ENCODE peak calls at places on chromosome 1, in five cellular contexts. One of them, this sample, is unnamed.

GRCh38 chr1:223741861-223742260 is 29.5 kb downstream of the CAPN2 start:
- DNase-seq in body of pancreas: no peak
- DNase-seq in kidney epithelial cell: no peak
- DNase-seq in mucosa of descending colon: no peak
- DNase-seq in IMR-90: peak; percentile 77
- DNase-seq in this sample: no peak

GRCh38 chr1:222168621-222169020 is 379.3 kb downstream of the HHIPL2 start:
- DNase-seq in body of pancreas: no peak
- DNase-seq in kidney epithelial cell: no peak
- DNase-seq in mucosa of descending colon: no peak
- DNase-seq in IMR-90: no peak
- DNase-seq in this sample: no peak

GRCh38 chr1:116581323-116581885 is 10.6 kb upstream of the CD58 start:
- DNase-seq in body of pancreas: no peak
- DNase-seq in kidney epithelial cell: no peak
- DNase-seq in mucosa of descending colon: no peak
- DNase-seq in IMR-90: no peak
- DNase-seq in this sample: no peak

GRCh38 chr1:232969791-232970190 is 19.4 kb downstream of the NTPCR start:
- DNase-seq in body of pancreas: no peak
- DNase-seq in kidney epithelial cell: no peak
- DNase-seq in mucosa of descending colon: no peak
- DNase-seq in IMR-90: no peak
- DNase-seq in this sample: no peak

GRCh38 chr1:110554871-110555801 is 36.2 kb upstream of the KCNA10 start:
- DNase-seq in body of pancreas: peak; percentile 57
- DNase-seq in kidney epithelial cell: no peak
- DNase-seq in mucosa of descending colon: no peak
- DNase-seq in IMR-90: peak; percentile 1
- DNase-seq in this sample: no peak

GRCh38 chr1:206557636-206558473 is 50.5 kb downstream of the RASSF5 start:
- DNase-seq in body of pancreas: peak; percentile 42
- DNase-seq in kidney epithelial cell: no peak
- DNase-seq in mucosa of descending colon: no peak
- DNase-seq in IMR-90: no peak
- DNase-seq in this sample: no peak

GRCh38 chr1:8671313-8671917 is 146.0 kb downstream of the RERE start:
- DNase-seq in body of pancreas: peak; percentile 69
- DNase-seq in kidney epithelial cell: no peak
- DNase-seq in mucosa of descending colon: no peak
- DNase-seq in IMR-90: peak; percentile 84
- DNase-seq in this sample: no peak

GRCh38 chr1:234582626-234583354 is 27.2 kb downstream of the IRF2BP2 start:
- DNase-seq in body of pancreas: no peak
- DNase-seq in kidney epithelial cell: no peak
- DNase-seq in mucosa of descending colon: no peak
- DNase-seq in IMR-90: peak; percentile 44
- DNase-seq in this sample: no peak

GRCh38 chr1:2091611-2092604 is 41.7 kb downstream of the PRKCZ start:
- DNase-seq in body of pancreas: peak; percentile 35
- DNase-seq in kidney epithelial cell: no peak
- DNase-seq in mucosa of descending colon: peak; percentile 84
- DNase-seq in IMR-90: no peak
- DNase-seq in this sample: no peak

GRCh38 chr1:76402128-76402527 is 327.6 kb downstream of the ST6GALNAC3 start:
- DNase-seq in body of pancreas: no peak
- DNase-seq in kidney epithelial cell: no peak
- DNase-seq in mucosa of descending colon: no peak
- DNase-seq in IMR-90: no peak
- DNase-seq in this sample: no peak

GRCh38 chr1:19396280-19396679 is 84.2 kb downstream of the SLC66A1 start:
- DNase-seq in body of pancreas: no peak
- DNase-seq in kidney epithelial cell: no peak
- DNase-seq in mucosa of descending colon: no peak
- DNase-seq in IMR-90: no peak
- DNase-seq in this sample: no peak

GRCh38 chr1:19395678-19396192 is 83.6 kb downstream of the SLC66A1 start:
- DNase-seq in body of pancreas: no peak
- DNase-seq in kidney epithelial cell: no peak
- DNase-seq in mucosa of descending colon: no peak
- DNase-seq in IMR-90: peak; percentile 83
- DNase-seq in this sample: no peak

GRCh38 chr1:19397217-19397945 is 85.3 kb downstream of the SLC66A1 start:
- DNase-seq in body of pancreas: no peak
- DNase-seq in kidney epithelial cell: no peak
- DNase-seq in mucosa of descending colon: no peak
- DNase-seq in IMR-90: no peak
- DNase-seq in this sample: no peak

GRCh38 chr1:19400189-19400588 is 85.2 kb downstream of the CAPZB start:
- DNase-seq in body of pancreas: no peak
- DNase-seq in kidney epithelial cell: no peak
- DNase-seq in mucosa of descending colon: no peak
- DNase-seq in IMR-90: no peak
- DNase-seq in this sample: no peak

DNA sequence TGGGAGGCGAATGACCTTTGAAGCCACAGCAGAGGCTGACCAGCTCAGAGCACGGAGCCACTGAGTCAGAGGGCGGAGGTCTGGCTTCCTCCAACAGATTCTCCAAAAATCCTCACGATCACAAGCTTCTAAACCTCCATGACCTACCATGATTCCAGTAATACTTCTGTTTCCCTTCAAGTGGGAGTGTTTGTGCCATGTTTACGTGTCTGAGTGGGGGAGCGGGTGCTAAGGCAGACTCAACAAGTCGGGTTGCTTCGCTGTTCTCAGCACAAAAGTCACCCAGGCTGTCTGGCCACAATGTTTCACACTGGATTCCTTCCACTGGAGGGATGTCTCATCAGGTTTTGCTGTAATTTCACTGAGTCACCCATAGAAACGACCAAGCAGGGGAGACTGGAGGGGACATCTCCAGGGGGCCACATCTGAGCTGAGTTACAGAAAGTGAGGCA is 86.2 kb downstream of the SLC66A1 start:
- DNase-seq in body of pancreas: peak; percentile 49
- DNase-seq in kidney epithelial cell: peak; percentile 79
- DNase-seq in mucosa of descending colon: no peak
- DNase-seq in IMR-90: peak; percentile 99
- DNase-seq in this sample: no peak
- TF ChIP-seq CTCF in body of pancreas: no peak
- TF ChIP-seq CTCF in kidney epithelial cell: peak; percentile 43
- TF ChIP-seq CTCF in mucosa of descending colon: no peak
- TF ChIP-seq CTCF in IMR-90: peak; percentile 74
- TF ChIP-seq CTCF in this sample: peak; percentile 49

GRCh38 chr1:108792420-108792819 is 45.9 kb downstream of the STXBP3 start:
- DNase-seq in body of pancreas: no peak
- DNase-seq in kidney epithelial cell: no peak
- DNase-seq in mucosa of descending colon: no peak
- DNase-seq in IMR-90: no peak
- DNase-seq in this sample: no peak
- H3K4me3 ChIP-seq in body of pancreas: no peak overlapping the region
- H3K4me3 ChIP-seq in kidney epithelial cell: no peak overlapping the region
- H3K4me3 ChIP-seq in mucosa of descending colon: no peak overlapping the region
- H3K4me3 ChIP-seq in IMR-90: no peak overlapping the region
- H3K4me3 ChIP-seq in this sample: no peak overlapping the region

GRCh38 chr1:226874579-226875425 is 4.4 kb downstream of the PSEN2 start:
- DNase-seq in body of pancreas: no peak
- DNase-seq in kidney epithelial cell: no peak
- DNase-seq in mucosa of descending colon: no peak
- DNase-seq in IMR-90: no peak
- DNase-seq in this sample: no peak

GRCh38 chr1:226873771-226874578 is 3.6 kb downstream of the PSEN2 start:
- DNase-seq in body of pancreas: peak; percentile 74
- DNase-seq in kidney epithelial cell: no peak
- DNase-seq in mucosa of descending colon: no peak
- DNase-seq in IMR-90: no peak
- DNase-seq in this sample: no peak

GRCh38 chr1:226877669-226878068 is 7.3 kb downstream of the PSEN2 start:
- DNase-seq in body of pancreas: no peak
- DNase-seq in kidney epithelial cell: no peak
- DNase-seq in mucosa of descending colon: no peak
- DNase-seq in IMR-90: no peak
- DNase-seq in this sample: no peak

GRCh38 chr1:226872455-226872854 is 2.0 kb downstream of the PSEN2 start:
- DNase-seq in body of pancreas: peak; percentile 86
- DNase-seq in kidney epithelial cell: no peak
- DNase-seq in mucosa of descending colon: no peak
- DNase-seq in IMR-90: peak; percentile 71
- DNase-seq in this sample: no peak

DNA sequence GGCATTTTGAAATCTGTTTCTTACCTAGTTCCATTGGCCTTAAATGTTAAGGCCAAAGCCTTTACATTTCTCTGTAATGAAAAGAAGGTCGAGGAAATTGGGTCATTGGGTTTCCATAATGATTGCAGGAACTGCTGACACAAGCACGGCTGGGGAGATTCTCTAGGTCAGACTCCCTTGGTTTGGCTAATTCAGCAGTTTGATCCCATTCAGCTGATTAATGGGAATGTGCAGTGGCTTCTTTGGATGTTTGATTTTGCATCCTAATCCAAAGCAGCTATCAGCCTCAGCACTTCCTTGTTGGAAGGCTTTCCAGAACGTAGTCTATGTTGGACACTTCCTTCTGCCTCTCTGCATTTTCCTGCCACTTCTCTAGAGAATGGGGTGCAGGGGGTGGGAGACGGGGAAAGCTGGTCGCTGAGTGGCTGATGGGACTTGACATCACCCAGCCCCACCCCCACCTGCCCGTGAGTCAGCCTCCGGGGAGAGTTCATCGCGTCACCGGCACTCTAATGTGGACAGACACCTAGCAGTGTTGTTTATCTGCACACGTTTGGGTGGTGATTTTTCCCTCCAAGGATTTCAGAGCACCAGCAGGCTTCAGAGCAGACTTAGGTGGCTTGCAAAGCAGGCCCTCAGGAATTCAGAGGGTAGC is 5.4 kb downstream of the PSEN2 start:
- DNase-seq in body of pancreas: peak; percentile 87
- DNase-seq in kidney epithelial cell: peak; percentile 29
- DNase-seq in mucosa of descending colon: peak; percentile 79
- DNase-seq in IMR-90: peak; percentile 51
- DNase-seq in this sample: peak; percentile 19
- TF ChIP-seq CTCF in body of pancreas: no peak
- TF ChIP-seq CTCF in kidney epithelial cell: no peak
- TF ChIP-seq CTCF in mucosa of descending colon: no peak
- TF ChIP-seq CTCF in IMR-90: no peak
- TF ChIP-seq CTCF in this sample: no peak

DNA sequence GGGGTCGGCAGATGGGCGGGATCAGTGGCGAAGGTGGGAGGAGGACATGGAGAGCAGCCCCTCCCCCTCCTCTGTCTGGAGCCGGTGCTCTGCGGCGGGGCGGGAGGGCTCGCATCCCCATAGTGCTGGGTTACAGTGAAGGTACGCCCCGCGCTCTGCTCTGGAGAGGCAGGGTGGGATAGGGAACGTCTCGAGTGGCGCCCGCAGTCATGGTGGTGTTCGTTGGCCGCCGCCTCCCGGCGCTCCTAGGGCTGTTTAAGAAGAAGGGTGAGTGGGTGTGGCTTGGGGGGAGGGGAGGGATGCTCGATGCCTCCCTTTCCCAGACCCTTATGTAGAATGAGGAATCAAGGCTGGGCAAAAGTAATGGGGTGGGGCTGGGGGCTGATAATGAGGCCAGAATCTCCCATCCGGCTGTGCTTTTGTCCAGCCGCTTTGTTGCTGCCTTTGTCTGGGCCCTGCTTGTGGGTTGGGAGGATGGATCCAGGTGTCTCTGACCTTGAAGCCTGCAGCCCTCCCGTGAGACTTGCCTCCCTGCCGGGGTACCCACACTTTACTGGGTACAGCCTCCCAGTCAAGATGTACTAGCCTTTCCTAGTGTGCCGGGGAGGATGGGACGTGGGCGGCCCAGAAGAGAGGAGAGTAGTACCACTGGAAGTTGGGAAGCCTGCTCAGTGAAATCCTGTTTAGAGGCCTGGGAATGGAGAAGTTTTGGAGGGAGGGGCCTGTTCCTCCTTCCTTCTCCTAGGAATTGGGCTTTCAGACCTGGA is 51.4 kb downstream of the YARS1 start:
- DNase-seq in body of pancreas: no peak
- DNase-seq in kidney epithelial cell: no peak
- DNase-seq in mucosa of descending colon: peak; percentile 49
- DNase-seq in IMR-90: no peak
- DNase-seq in this sample: no peak
- H3K4me3 ChIP-seq in body of pancreas: no peak overlapping the region
- H3K4me3 ChIP-seq in kidney epithelial cell: no peak overlapping the region
- H3K4me3 ChIP-seq in mucosa of descending colon: no peak overlapping the region
- H3K4me3 ChIP-seq in IMR-90: no peak overlapping the region
- H3K4me3 ChIP-seq in this sample: no peak overlapping the region

GRCh38 chr1:67953301-67953700 is 97.1 kb downstream of the DIRAS3 start:
- DNase-seq in body of pancreas: peak; percentile 11
- DNase-seq in kidney epithelial cell: no peak
- DNase-seq in mucosa of descending colon: no peak
- DNase-seq in IMR-90: no peak
- DNase-seq in this sample: no peak
- TF ChIP-seq CTCF in body of pancreas: no peak
- TF ChIP-seq CTCF in kidney epithelial cell: no peak
- TF ChIP-seq CTCF in mucosa of descending colon: no peak
- TF ChIP-seq CTCF in IMR-90: no peak
- TF ChIP-seq CTCF in this sample: no peak

DNA sequence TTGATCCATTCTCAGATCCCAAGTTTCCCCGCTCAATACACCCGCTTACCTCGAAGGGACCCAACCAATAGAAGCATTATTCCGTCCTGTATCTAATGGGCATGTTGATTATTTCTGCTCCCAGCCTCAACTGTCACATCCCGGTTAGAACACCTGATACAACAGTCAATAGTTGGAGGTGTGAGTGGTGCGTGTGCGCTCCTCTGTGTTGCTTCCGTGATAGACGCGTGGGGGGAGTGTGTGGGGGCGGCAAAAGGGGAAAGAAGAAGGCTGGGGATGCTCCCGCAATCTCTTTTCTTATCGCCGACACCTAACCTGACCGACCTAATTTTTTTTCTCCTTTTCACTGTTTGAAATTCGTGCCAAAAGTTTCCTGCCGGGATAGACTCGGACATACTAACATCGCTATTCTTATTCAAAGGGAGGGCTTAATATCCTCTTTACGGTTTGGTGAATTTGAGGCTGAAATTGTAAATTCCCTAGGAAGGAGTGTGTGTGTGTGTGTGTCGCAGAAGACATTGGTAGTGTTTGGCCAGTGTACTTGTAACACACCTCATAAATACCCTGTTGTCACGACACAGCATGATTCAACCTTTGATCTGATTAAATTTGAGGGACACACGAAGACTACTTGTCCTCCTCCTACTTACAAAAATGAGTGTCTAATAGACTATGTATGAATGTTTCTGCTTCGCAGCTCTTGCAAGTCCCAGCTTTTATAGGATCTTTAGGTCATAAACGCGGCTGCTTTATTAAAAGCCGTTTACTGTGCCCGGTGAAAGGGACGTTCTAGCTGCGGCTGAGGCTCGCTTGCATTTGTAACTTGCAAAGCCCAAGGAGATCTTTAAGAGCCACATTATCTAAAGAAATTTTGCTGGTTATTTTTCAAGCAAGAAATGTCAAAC is 1.5 kb upstream of the PROX1 start:
- DNase-seq in body of pancreas: no peak
- DNase-seq in kidney epithelial cell: no peak
- DNase-seq in mucosa of descending colon: no peak
- DNase-seq in IMR-90: no peak
- DNase-seq in this sample: no peak
- H3K4me3 ChIP-seq in body of pancreas: no peak overlapping the region
- H3K4me3 ChIP-seq in kidney epithelial cell: no peak overlapping the region
- H3K4me3 ChIP-seq in mucosa of descending colon: no peak overlapping the region
- H3K4me3 ChIP-seq in IMR-90: no peak overlapping the region
- H3K4me3 ChIP-seq in this sample: no peak overlapping the region

This sample was measured in epithelial cell of proximal tubule.